ENCODE peak calls at places on chromosomes 4 and X, in seven cellular contexts. X is fibroblast of lung, F is adrenal gland, J is dorsolateral prefrontal cortex, I is MM.1S, R is fibroblast of the aortic adventitia, T is heart left ventricle. Q is an unnamed sample.

GRCh38 chr4:87804871-87805270 is 5.5 kb downstream of the IBSP start:
- DNase-seq in X (no peak), R (no peak), I (no peak), T (no peak), F (no peak), J (no peak), Q (no peak)

GRCh38 chrX:15202458-15203177 is 67.3 kb downstream of the ASB9 start:
- DNase-seq in R (no peak), T (no peak), J (no peak), I (no peak), F (no peak), X (peak; percentile 27), Q (peak; percentile 5)

GRCh38 chr4:56311299-56311975 is 75.9 kb downstream of the AASDH start:
- DNase-seq in J (no peak), T (no peak), F (no peak), X (peak; percentile 8), R (no peak), I (no peak), Q (no peak)

GRCh38 chr4:16642897-16643296 is 255.5 kb downstream of the LDB2 start:
- DNase-seq in J (no peak), R (peak; percentile 36), X (peak; percentile 30), T (no peak), I (peak; percentile 15), F (no peak), Q (no peak)

GRCh38 chrX:73767017-73767416 is 204.0 kb downstream of the CHIC1 start:
- DNase-seq in R (no peak), J (no peak), T (no peak), X (no peak), I (peak; percentile 56), F (no peak), Q (no peak)

GRCh38 chr4:82721819-82722423 is 76.7 kb downstream of the SCD5 start:
- DNase-seq in R (peak; percentile 29), X (peak; percentile 30), F (no peak), J (peak; percentile 58), T (peak; percentile 33), I (peak; percentile 45), Q (peak; percentile 37)

GRCh38 chrX:2391869-2392606 is 108.7 kb downstream of the DHRSX start:
- DNase-seq in I (no peak), X (peak; percentile 76), F (peak; percentile 79), T (no peak), R (peak; percentile 45), J (no peak), Q (peak; percentile 65)

GRCh38 chr4:138945401-138945800 is 70.2 kb upstream of the NOCT start:
- DNase-seq in R (no peak), X (no peak), F (no peak), I (no peak), J (no peak), T (no peak), Q (no peak)

GRCh38 chr4:1081689-1082040 is 31.7 kb downstream of the RNF212 start:
- DNase-seq in J (no peak), I (no peak), T (no peak), F (no peak), X (peak; percentile 66), R (peak; percentile 29), Q (no peak)

GRCh38 chr4:187179086-187180070 is 455.7 kb upstream of the FAT1 start:
- DNase-seq in T (no peak), I (no peak), J (no peak), R (no peak), X (peak; percentile 4), F (no peak), Q (no peak)

GRCh38 chr4:144658908-144659307 is 13.0 kb downstream of the HHIP start:
- DNase-seq in J (no peak), F (no peak), R (peak; percentile 30), I (no peak), X (no peak), T (no peak), Q (peak; percentile 44)

GRCh38 chr4:146477054-146477453 is 44.7 kb downstream of the SLC10A7 start:
- DNase-seq in T (no peak), X (no peak), J (no peak), R (peak; percentile 44), F (no peak), I (no peak), Q (no peak)

GRCh38 chr4:105126311-105127153 is 20.1 kb upstream of the TET2 start:
- DNase-seq in X (peak; percentile 79), R (peak; percentile 91), F (no peak), T (no peak), I (no peak), J (no peak), Q (no peak)

GRCh38 chr4:88858752-88859151 is 161.1 kb upstream of the NAP1L5 start:
- DNase-seq in F (no peak), T (no peak), R (no peak), X (peak; percentile 52), J (no peak), I (peak; percentile 67), Q (no peak)

GRCh38 chrX:111445485-111445884 is 33.5 kb upstream of the DCX start:
- DNase-seq in J (no peak), F (no peak), R (peak; percentile 46), T (no peak), X (peak; percentile 7), I (peak; percentile 54), Q (peak; percentile 2)

GRCh38 chr4:46323891-46324290 is 66.0 kb downstream of the GABRA2 start:
- DNase-seq in F (no peak), X (no peak), I (no peak), R (no peak), J (no peak), T (no peak), Q (no peak)

GRCh38 chr4:72448231-72448630 is 120.8 kb downstream of the ADAMTS3 start:
- DNase-seq in R (no peak), T (no peak), I (no peak), X (no peak), J (no peak), F (no peak), Q (no peak)

GRCh38 chr4:86160423-86160822 is 199.4 kb downstream of the MAPK10 start:
- DNase-seq in J (no peak), F (no peak), X (no peak), T (no peak), R (no peak), I (no peak), Q (no peak)

GRCh38 chr4:31234494-31234893 is 514.3 kb downstream of the PCDH7 start:
- DNase-seq in T (no peak), I (peak; percentile 75), F (no peak), R (no peak), J (no peak), X (no peak), Q (no peak)

GRCh38 chr4:20253799-20254409 is 2.2 kb downstream of the SLIT2 start:
- DNase-seq in I (no peak), J (peak; percentile 50), R (peak; percentile 58), T (peak; percentile 27), F (peak; percentile 52), X (peak; percentile 32), Q (no peak)

GRCh38 chr4:119337010-119337409 is 15.1 kb upstream of the FABP2 start:
- DNase-seq in F (no peak), R (peak; percentile 29), X (peak; percentile 55), I (no peak), T (no peak), J (no peak), Q (peak; percentile 3)

GRCh38 chr4:8410641-8411271 is 29.8 kb downstream of the ACOX3 start:
- DNase-seq in X (peak; percentile 47), T (peak; percentile 57), I (no peak), J (no peak), F (no peak), R (peak; percentile 52), Q (no peak)
- TF ChIP-seq CTCF in X (peak; percentile 18), T (peak; percentile 49), I (no peak), J (no peak), F (peak; percentile 26), R (peak; percentile 20), Q (peak; percentile 35)

DNA sequence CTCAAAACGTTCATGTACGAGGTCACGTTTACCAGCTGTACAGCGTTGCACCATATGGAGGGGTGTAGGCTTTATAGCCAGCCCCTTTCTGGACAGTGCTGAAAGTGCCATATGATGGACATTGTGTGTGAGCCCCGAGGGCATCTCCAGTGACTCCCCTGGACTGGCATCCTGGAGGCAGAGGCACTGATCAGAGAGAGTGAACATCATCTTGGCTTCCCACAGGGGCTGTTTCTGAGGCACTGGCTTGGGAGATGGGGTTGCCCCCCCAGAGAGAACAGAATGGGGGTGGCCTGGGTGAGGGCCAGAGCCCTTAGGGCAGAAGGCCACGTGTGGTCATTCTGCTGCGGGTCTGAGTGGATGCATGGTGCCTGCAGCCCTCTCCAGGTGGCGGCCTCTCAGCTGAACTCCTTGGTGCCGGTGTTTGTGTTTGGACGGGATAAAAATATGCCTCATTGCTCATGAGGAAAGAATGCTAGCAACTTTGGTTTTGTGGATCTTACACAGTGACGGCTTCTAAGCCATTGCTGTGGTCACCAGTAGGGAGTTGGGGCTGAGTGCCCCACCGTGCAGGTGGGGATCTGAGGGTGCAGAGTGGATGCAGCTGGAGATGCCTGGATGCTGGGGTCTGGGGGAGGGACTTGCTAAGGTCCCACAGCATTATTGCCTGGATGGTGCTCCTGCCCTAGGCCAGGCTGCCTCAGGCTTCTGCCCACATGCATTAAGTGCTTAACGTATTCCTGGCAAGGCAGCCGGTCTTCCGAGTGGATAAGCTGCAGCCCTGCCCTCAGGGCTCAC is 3.4 kb downstream of the WFS1 start:
- DNase-seq in T (no peak), X (peak; percentile 65), I (no peak), R (peak; percentile 70), F (no peak), J (no peak), Q (peak; percentile 55)
- H3K4me3 ChIP-seq in T (peak overlapping the region; percentile 14), X (no peak overlapping the region), I (no peak overlapping the region), R (no peak overlapping the region), F (no peak overlapping the region), J (no peak overlapping the region), Q (peak overlapping the region; percentile 4)

DNA sequence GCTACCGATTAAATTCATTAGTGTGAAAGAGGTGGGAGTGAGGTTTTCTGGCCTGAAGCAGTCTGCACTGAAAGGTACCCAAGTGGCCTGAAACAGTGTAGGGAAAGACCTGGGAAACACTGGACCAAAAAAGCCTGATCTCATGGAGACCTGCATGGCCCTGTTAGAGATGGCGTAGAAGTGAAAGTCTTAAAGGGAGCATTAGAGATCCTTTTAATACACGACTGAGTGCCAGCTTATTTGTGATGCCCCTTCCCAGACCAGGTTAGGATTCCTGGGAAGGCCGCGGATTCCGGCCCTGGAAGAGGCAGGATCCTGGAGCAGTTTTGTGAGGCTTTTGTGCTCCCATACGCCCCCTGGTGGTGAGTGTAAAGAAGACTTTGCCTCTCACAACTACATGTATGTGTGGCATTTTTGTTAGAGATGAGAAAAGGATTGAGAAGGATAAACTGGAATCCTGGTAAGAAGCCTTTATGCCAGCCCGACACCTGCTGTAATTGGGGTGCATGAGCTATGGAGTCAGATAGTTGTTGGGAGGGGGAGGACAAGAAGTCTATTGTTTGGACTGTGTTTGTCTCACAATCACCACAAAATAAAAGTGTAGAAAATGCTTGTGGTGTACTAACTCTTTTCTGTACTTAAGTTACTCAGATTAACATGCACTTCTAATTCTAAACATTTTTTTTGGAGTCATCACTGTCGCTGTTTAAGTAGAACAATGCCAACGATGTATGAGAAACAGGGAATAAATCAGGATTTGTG is 54.0 kb downstream of the JADE1 start:
- DNase-seq in X (peak; percentile 83), R (peak; percentile 88), T (peak; percentile 76), I (peak; percentile 53), J (peak; percentile 76), F (peak; percentile 89), Q (peak; percentile 56)
- TF ChIP-seq CTCF in X (peak; percentile 85), R (peak; percentile 84), T (peak; percentile 87), I (peak; percentile 86), J (peak; percentile 89), F (peak; percentile 90), Q (peak; percentile 91)

GRCh38 chrX:133709486-133709885 is 275.9 kb downstream of the GPC3 start:
- DNase-seq in T (no peak), X (no peak), I (no peak), J (no peak), R (no peak), F (no peak), Q (no peak)
- H3K4me3 ChIP-seq in T (no peak overlapping the region), X (no peak overlapping the region), I (no peak overlapping the region), J (no peak overlapping the region), R (no peak overlapping the region), F (no peak overlapping the region), Q (no peak overlapping the region)

Q was measured in HFF-Myc.